ENCODE peak calls at places on chromosomes 13 and 19, in nine cellular contexts. One of them, this sample, is unnamed.

GRCh38 chr13:77674802-77675201 is 22.7 kb upstream of the SLAIN1 start:
- DNase-seq in K562: no peak
- DNase-seq in ovary: no peak
- DNase-seq in endodermal cell: no peak
- DNase-seq in OCI-LY7: no peak
- DNase-seq in heart right ventricle: no peak
- DNase-seq in keratinocyte: no peak
- DNase-seq in glutamatergic neuron: no peak
- DNase-seq in heart left ventricle: no peak
- DNase-seq in this sample: no peak

GRCh38 chr19:19224150-19224851 is 12.5 kb downstream of the NCAN start:
- DNase-seq in K562: no peak
- DNase-seq in ovary: no peak
- DNase-seq in endodermal cell: no peak
- DNase-seq in OCI-LY7: no peak
- DNase-seq in heart right ventricle: no peak
- DNase-seq in keratinocyte: no peak
- DNase-seq in glutamatergic neuron: no peak
- DNase-seq in heart left ventricle: no peak
- DNase-seq in this sample: no peak

GRCh38 chr19:42596391-42597071 is 1.8 kb upstream of the CEACAM8 start:
- DNase-seq in K562: peak; percentile 78
- DNase-seq in ovary: no peak
- DNase-seq in endodermal cell: peak; percentile 84
- DNase-seq in OCI-LY7: peak; percentile 30
- DNase-seq in heart right ventricle: peak; percentile 24
- DNase-seq in keratinocyte: no peak
- DNase-seq in glutamatergic neuron: peak; percentile 73
- DNase-seq in heart left ventricle: peak; percentile 30
- DNase-seq in this sample: no peak

GRCh38 chr19:58561373-58562125 is 3.1 kb upstream of the UBE2M start:
- DNase-seq in K562: no peak
- DNase-seq in ovary: no peak
- DNase-seq in endodermal cell: no peak
- DNase-seq in OCI-LY7: no peak
- DNase-seq in heart right ventricle: no peak
- DNase-seq in keratinocyte: no peak
- DNase-seq in glutamatergic neuron: no peak
- DNase-seq in heart left ventricle: peak; percentile 25
- DNase-seq in this sample: no peak

GRCh38 chr13:79869326-79869725 is 388.4 kb downstream of the NDFIP2 start:
- DNase-seq in K562: no peak
- DNase-seq in ovary: no peak
- DNase-seq in endodermal cell: no peak
- DNase-seq in OCI-LY7: no peak
- DNase-seq in heart right ventricle: no peak
- DNase-seq in keratinocyte: no peak
- DNase-seq in glutamatergic neuron: no peak
- DNase-seq in heart left ventricle: no peak
- DNase-seq in this sample: no peak

GRCh38 chr19:42201489-42202289 is 15.8 kb downstream of the DEDD2 start:
- DNase-seq in K562: no peak
- DNase-seq in ovary: no peak
- DNase-seq in endodermal cell: no peak
- DNase-seq in OCI-LY7: peak; percentile 24
- DNase-seq in heart right ventricle: no peak
- DNase-seq in keratinocyte: no peak
- DNase-seq in glutamatergic neuron: no peak
- DNase-seq in heart left ventricle: peak; percentile 59
- DNase-seq in this sample: no peak

GRCh38 chr13:41428155-41428554 is 29.2 kb upstream of the RGCC start:
- DNase-seq in K562: no peak
- DNase-seq in ovary: no peak
- DNase-seq in endodermal cell: peak; percentile 63
- DNase-seq in OCI-LY7: no peak
- DNase-seq in heart right ventricle: peak; percentile 28
- DNase-seq in keratinocyte: no peak
- DNase-seq in glutamatergic neuron: no peak
- DNase-seq in heart left ventricle: no peak
- DNase-seq in this sample: no peak

GRCh38 chr13:21328201-21328600 is 130.9 kb downstream of the ZDHHC20 start:
- DNase-seq in K562: no peak
- DNase-seq in ovary: no peak
- DNase-seq in endodermal cell: peak; percentile 76
- DNase-seq in OCI-LY7: no peak
- DNase-seq in heart right ventricle: no peak
- DNase-seq in keratinocyte: no peak
- DNase-seq in glutamatergic neuron: no peak
- DNase-seq in heart left ventricle: no peak
- DNase-seq in this sample: no peak

GRCh38 chr13:41905600-41906254 is 55.2 kb downstream of the VWA8 start:
- DNase-seq in K562: peak; percentile 19
- DNase-seq in ovary: no peak
- DNase-seq in endodermal cell: no peak
- DNase-seq in OCI-LY7: peak; percentile 75
- DNase-seq in heart right ventricle: no peak
- DNase-seq in keratinocyte: peak; percentile 21
- DNase-seq in glutamatergic neuron: no peak
- DNase-seq in heart left ventricle: no peak
- DNase-seq in this sample: peak; percentile 30

GRCh38 chr13:110306960-110307696 is at the start of the genes COL4A1 and COL4A2:
- DNase-seq in K562: no peak
- DNase-seq in ovary: peak; percentile 83
- DNase-seq in endodermal cell: peak; percentile 90
- DNase-seq in OCI-LY7: no peak
- DNase-seq in heart right ventricle: peak; percentile 86
- DNase-seq in keratinocyte: no peak
- DNase-seq in glutamatergic neuron: peak; percentile 62
- DNase-seq in heart left ventricle: peak; percentile 88
- DNase-seq in this sample: no peak

GRCh38 chr13:109622006-109622405 is 164.4 kb downstream of the IRS2 start:
- DNase-seq in K562: no peak
- DNase-seq in ovary: no peak
- DNase-seq in endodermal cell: no peak
- DNase-seq in OCI-LY7: no peak
- DNase-seq in heart right ventricle: no peak
- DNase-seq in keratinocyte: no peak
- DNase-seq in glutamatergic neuron: no peak
- DNase-seq in heart left ventricle: no peak
- DNase-seq in this sample: no peak

GRCh38 chr19:4053423-4054324 is 13.0 kb downstream of the ZBTB7A start:
- DNase-seq in K562: no peak
- DNase-seq in ovary: no peak
- DNase-seq in endodermal cell: no peak
- DNase-seq in OCI-LY7: no peak
- DNase-seq in heart right ventricle: no peak
- DNase-seq in keratinocyte: no peak
- DNase-seq in glutamatergic neuron: no peak
- DNase-seq in heart left ventricle: no peak
- DNase-seq in this sample: no peak

GRCh38 chr13:36297600-36298338 is at the start of gene CCDC169:
- DNase-seq in K562: peak; percentile 76
- DNase-seq in ovary: peak; percentile 61
- DNase-seq in endodermal cell: peak; percentile 94
- DNase-seq in OCI-LY7: no peak
- DNase-seq in heart right ventricle: peak; percentile 67
- DNase-seq in keratinocyte: no peak
- DNase-seq in glutamatergic neuron: peak; percentile 85
- DNase-seq in heart left ventricle: peak; percentile 73
- DNase-seq in this sample: no peak

GRCh38 chr19:7657047-7657779 is 11.6 kb upstream of the RETN start:
- DNase-seq in K562: no peak
- DNase-seq in ovary: no peak
- DNase-seq in endodermal cell: no peak
- DNase-seq in OCI-LY7: no peak
- DNase-seq in heart right ventricle: no peak
- DNase-seq in keratinocyte: no peak
- DNase-seq in glutamatergic neuron: no peak
- DNase-seq in heart left ventricle: no peak
- DNase-seq in this sample: no peak

GRCh38 chr19:58468216-58468839 is 1.4 kb downstream of the ZNF324 start:
- DNase-seq in K562: no peak
- DNase-seq in ovary: no peak
- DNase-seq in endodermal cell: no peak
- DNase-seq in OCI-LY7: no peak
- DNase-seq in heart right ventricle: no peak
- DNase-seq in keratinocyte: no peak
- DNase-seq in glutamatergic neuron: no peak
- DNase-seq in heart left ventricle: no peak
- DNase-seq in this sample: no peak

GRCh38 chr13:24184265-24184841 is 23.8 kb downstream of the SPATA13 start:
- DNase-seq in K562: no peak
- DNase-seq in ovary: no peak
- DNase-seq in endodermal cell: no peak
- DNase-seq in OCI-LY7: no peak
- DNase-seq in heart right ventricle: no peak
- DNase-seq in keratinocyte: no peak
- DNase-seq in glutamatergic neuron: no peak
- DNase-seq in heart left ventricle: no peak
- DNase-seq in this sample: no peak

DNA sequence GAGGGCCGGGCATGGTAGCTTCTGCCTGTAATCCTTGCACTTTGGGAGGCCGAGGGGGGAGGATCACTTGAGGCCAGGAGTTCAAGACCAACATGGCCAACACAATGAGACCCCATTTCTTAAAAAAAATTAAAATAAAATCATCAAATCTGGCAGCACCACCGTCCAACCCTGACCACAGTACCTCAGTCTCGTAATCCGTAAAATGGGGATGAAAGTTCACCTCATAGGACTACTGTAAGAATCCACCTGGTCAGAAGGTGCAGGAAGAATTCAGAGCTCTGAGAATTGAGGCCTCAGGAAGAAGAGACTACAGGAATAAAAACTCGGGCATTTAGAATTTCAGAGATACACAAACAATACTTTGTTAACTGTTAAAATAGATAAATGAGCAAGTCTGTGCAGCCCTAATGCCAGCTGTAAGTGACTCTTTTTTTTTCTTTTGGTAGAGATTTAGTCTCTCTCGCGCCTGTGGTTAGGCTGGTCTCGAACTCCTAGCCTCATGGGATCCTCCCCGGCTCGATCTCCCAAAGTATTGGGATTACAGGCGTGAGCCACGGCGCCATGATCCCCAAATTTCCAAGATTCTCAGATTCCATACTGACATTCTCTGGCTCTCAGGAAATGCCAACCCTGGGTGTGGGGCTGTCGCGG is 2.9 kb downstream of the PPP1R13L start:
- DNase-seq in K562: no peak
- DNase-seq in ovary: no peak
- DNase-seq in endodermal cell: no peak
- DNase-seq in OCI-LY7: no peak
- DNase-seq in heart right ventricle: no peak
- DNase-seq in keratinocyte: no peak
- DNase-seq in glutamatergic neuron: no peak
- DNase-seq in heart left ventricle: no peak
- DNase-seq in this sample: no peak
- TF ChIP-seq CTCF in K562: peak; percentile 82
- TF ChIP-seq CTCF in ovary: no peak
- TF ChIP-seq CTCF in endodermal cell: no peak
- TF ChIP-seq CTCF in OCI-LY7: no peak
- TF ChIP-seq CTCF in heart right ventricle: no peak
- TF ChIP-seq CTCF in keratinocyte: no peak
- TF ChIP-seq CTCF in glutamatergic neuron: no peak
- TF ChIP-seq CTCF in heart left ventricle: no peak
- TF ChIP-seq CTCF in this sample: no peak

GRCh38 chr13:37811441-37811840 is 58.1 kb downstream of the TRPC4 start:
- DNase-seq in K562: no peak
- DNase-seq in ovary: no peak
- DNase-seq in endodermal cell: no peak
- DNase-seq in OCI-LY7: no peak
- DNase-seq in heart right ventricle: no peak
- DNase-seq in keratinocyte: no peak
- DNase-seq in glutamatergic neuron: no peak
- DNase-seq in heart left ventricle: no peak
- DNase-seq in this sample: no peak

GRCh38 chr13:37806666-37807065 is 62.9 kb downstream of the TRPC4 start:
- DNase-seq in K562: no peak
- DNase-seq in ovary: no peak
- DNase-seq in endodermal cell: no peak
- DNase-seq in OCI-LY7: no peak
- DNase-seq in heart right ventricle: no peak
- DNase-seq in keratinocyte: no peak
- DNase-seq in glutamatergic neuron: no peak
- DNase-seq in heart left ventricle: no peak
- DNase-seq in this sample: no peak
- TF ChIP-seq CTCF in K562: no peak
- TF ChIP-seq CTCF in ovary: no peak
- TF ChIP-seq CTCF in endodermal cell: peak; percentile 46
- TF ChIP-seq CTCF in OCI-LY7: peak; percentile 34
- TF ChIP-seq CTCF in heart right ventricle: no peak
- TF ChIP-seq CTCF in keratinocyte: no peak
- TF ChIP-seq CTCF in glutamatergic neuron: no peak
- TF ChIP-seq CTCF in heart left ventricle: no peak
- TF ChIP-seq CTCF in this sample: no peak

DNA sequence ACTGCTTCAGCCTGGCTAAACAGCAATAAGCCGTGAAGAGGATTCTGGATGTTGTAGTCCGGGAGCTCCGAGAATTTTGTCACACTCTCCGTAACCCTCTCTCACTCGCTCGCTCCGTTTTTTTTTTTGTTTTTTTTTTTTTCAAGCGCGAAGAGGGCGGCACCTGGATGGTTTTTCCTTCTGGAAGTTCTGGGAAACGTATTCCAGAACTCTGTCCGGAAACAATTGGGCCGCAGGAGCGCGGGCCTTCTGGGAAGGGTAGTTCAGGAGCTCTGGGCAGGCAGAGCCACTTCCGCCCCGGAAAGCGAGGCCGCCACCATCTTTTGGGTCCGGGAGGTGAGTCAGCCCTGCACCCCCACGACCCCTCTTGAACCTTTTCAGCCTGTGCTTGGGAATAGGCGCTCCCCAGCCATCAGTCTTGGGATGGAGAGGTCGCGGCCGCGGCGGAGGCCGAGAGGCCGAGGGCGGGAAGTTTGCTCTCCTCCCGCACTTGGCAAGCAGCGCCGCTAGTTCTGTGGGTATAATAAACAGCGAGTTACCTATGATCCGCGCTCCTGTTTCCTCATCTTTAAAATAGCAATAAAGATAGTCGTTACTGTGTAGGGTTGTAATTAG is at the start of gene ZNF227:
- DNase-seq in K562: peak; percentile 80
- DNase-seq in ovary: peak; percentile 92
- DNase-seq in endodermal cell: peak; percentile 96
- DNase-seq in OCI-LY7: peak; percentile 78
- DNase-seq in heart right ventricle: peak; percentile 89
- DNase-seq in keratinocyte: peak; percentile 73
- DNase-seq in glutamatergic neuron: peak; percentile 86
- DNase-seq in heart left ventricle: peak; percentile 95
- DNase-seq in this sample: peak; percentile 91
- TF ChIP-seq CTCF in K562: no peak
- TF ChIP-seq CTCF in ovary: no peak
- TF ChIP-seq CTCF in endodermal cell: no peak
- TF ChIP-seq CTCF in OCI-LY7: no peak
- TF ChIP-seq CTCF in heart right ventricle: no peak
- TF ChIP-seq CTCF in keratinocyte: no peak
- TF ChIP-seq CTCF in glutamatergic neuron: no peak
- TF ChIP-seq CTCF in heart left ventricle: no peak
- TF ChIP-seq CTCF in this sample: no peak

DNA sequence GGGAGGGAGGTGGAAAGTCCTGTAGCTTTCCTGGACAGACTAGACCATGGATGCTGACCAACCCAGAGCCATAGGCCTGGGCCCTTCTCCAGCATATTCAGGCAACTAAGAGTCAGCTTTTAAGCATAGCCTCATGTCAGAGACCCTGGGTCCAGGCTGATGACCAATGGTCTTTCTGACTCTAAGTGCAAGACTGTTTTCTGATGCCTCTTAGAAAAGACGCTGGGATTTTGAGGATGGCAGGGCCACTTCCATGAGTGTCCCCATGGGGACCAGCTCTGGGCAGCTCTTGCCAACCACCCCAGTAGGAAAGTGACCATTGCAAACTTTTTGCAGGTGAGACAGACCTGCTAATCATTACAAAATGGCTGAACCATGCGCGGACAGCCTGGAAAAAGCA is 135.6 kb upstream of the KL start:
- DNase-seq in K562: no peak
- DNase-seq in ovary: no peak
- DNase-seq in endodermal cell: no peak
- DNase-seq in OCI-LY7: no peak
- DNase-seq in heart right ventricle: no peak
- DNase-seq in keratinocyte: no peak
- DNase-seq in glutamatergic neuron: no peak
- DNase-seq in heart left ventricle: no peak
- DNase-seq in this sample: no peak
- TF ChIP-seq CTCF in K562: no peak
- TF ChIP-seq CTCF in ovary: no peak
- TF ChIP-seq CTCF in endodermal cell: no peak
- TF ChIP-seq CTCF in OCI-LY7: no peak
- TF ChIP-seq CTCF in heart right ventricle: no peak
- TF ChIP-seq CTCF in keratinocyte: no peak
- TF ChIP-seq CTCF in glutamatergic neuron: no peak
- TF ChIP-seq CTCF in heart left ventricle: no peak
- TF ChIP-seq CTCF in this sample: no peak